ENCODE peak calls at places on chromosomes 2 and 18, in four cellular contexts. O is ovary, A is HCT116, I is uterus. P is an unnamed sample.

GRCh38 chr2:226451486-226451885 is 348.1 kb downstream of the IRS1 start:
- DNase-seq in O (no peak), A (no peak), I (no peak), P (no peak)

GRCh38 chr2:67565761-67566160 is 168.6 kb downstream of the ETAA1 start:
- DNase-seq in O (no peak), A (no peak), I (no peak), P (no peak)

GRCh38 chr2:237253046-237253723 is 160.8 kb downstream of the COL6A3 start:
- DNase-seq in O (no peak), A (no peak), I (no peak), P (no peak)

GRCh38 chr2:129201636-129202035 is 777.8 kb upstream of the RAB6C start:
- DNase-seq in O (no peak), A (no peak), I (no peak), P (no peak)

GRCh38 chr18:55421612-55422381 is 166.2 kb downstream of the TCF4 start:
- DNase-seq in O (no peak), A (no peak), I (peak), P (no peak)

GRCh38 chr18:50193796-50194622 is 938 bp downstream of the MYO5B start:
- DNase-seq in O (peak), A (no peak), I (no peak), P (no peak)

GRCh38 chr2:30332791-30333453 is 101.6 kb downstream of the LBH start:
- DNase-seq in O (no peak), A (no peak), I (no peak), P (no peak)

GRCh38 chr2:119746836-119747235 is 12.9 kb upstream of the PTPN4 start:
- DNase-seq in O (no peak), A (no peak), I (no peak), P (no peak)

GRCh38 chr2:39156107-39156506 is 35.3 kb upstream of the SOS1 start:
- DNase-seq in O (no peak), A (no peak), I (no peak), P (no peak)

GRCh38 chr2:238995634-238996033 is 147.7 kb downstream of the TWIST2 start:
- DNase-seq in O (no peak), A (no peak), I (no peak), P (no peak)

GRCh38 chr2:55581435-55581834 is 36.0 kb downstream of the PPP4R3B start:
- DNase-seq in O (no peak), A (peak), I (no peak), P (no peak)

GRCh38 chr2:209872675-209873074 is 101.0 kb downstream of the UNC80 start:
- DNase-seq in O (peak), A (no peak), I (peak), P (no peak)

GRCh38 chr18:10194592-10194991 is 259.8 kb upstream of the APCDD1 start:
- DNase-seq in O (no peak), A (no peak), I (no peak), P (no peak)

GRCh38 chr2:148927010-148927409 is 52.0 kb downstream of the KIF5C start:
- DNase-seq in O (no peak), A (peak), I (no peak), P (peak)

GRCh38 chr2:151520976-151521375 is 111.3 kb downstream of the RIF1 start:
- DNase-seq in O (no peak), A (no peak), I (no peak), P (no peak)

GRCh38 chr2:142867161-142867560 is 10.3 kb upstream of the KYNU start:
- DNase-seq in O (no peak), A (no peak), I (no peak), P (no peak)
- H3K27ac ChIP-seq in O (no peak), A (no peak), I (no peak), P (peak)

GRCh38 chr2:219175928-219176817 is 552 bp downstream of the CNPPD1 start:
- DNase-seq in O (no peak), A (no peak), I (peak), P (no peak)
- TF ChIP-seq POLR2A in O (no peak), A (no peak), I (no peak), P (no peak)

GRCh38 chr2:85157345-85157744 is 24.2 kb downstream of the TCF7L1 start:
- DNase-seq in O (no peak), A (no peak), I (no peak), P (no peak)

GRCh38 chr2:85159589-85159988 is 26.4 kb downstream of the TCF7L1 start:
- DNase-seq in O (no peak), A (no peak), I (no peak), P (no peak)

GRCh38 chr2:85160946-85161625 is 27.9 kb downstream of the TCF7L1 start:
- DNase-seq in O (no peak), A (no peak), I (no peak), P (no peak)

GRCh38 chr2:85156141-85156540 is 22.9 kb downstream of the TCF7L1 start:
- DNase-seq in O (no peak), A (no peak), I (no peak), P (no peak)

DNA sequence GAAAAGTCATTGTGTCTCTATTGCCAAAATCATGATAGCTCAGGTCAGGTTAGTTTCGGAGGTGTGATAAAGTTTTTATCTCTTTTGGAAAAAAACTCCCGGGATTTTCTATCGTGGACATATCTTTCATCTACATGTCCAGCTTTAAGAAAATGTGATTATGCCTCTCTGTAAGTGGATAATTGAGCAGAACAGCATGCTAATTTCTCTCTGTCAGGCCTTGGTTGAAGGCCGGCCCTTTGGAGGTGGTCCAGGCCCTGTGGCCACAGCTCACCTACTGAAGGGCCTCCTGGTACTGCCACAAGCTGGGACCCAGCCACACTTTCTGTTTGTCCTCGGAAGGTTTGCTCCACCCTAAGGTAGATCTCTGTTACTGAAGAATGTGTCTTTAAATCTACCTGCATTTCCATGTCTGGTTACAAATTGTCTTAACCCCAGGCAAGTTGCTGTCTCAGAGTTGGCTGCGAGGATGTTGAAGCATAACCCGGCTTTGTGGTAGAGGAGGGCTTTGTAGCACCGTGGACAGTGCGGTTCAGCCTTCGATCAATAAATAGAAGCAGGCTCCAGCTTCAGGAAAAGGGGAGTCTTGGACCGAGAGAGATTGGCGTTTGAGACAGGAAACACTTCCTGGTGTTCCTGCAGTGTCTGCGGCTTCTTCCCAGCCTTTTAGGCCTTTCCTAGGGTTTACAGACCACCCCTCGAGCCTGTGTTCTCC is 25.5 kb downstream of the TCF7L1 start:
- DNase-seq in O (no peak), A (no peak), I (no peak), P (no peak)
- TF ChIP-seq CTCF in O (no peak), A (no peak), I (no peak), P (no peak)

GRCh38 chr2:65355190-65355831 is 77.1 kb downstream of the SPRED2 start:
- DNase-seq in O (no peak), A (no peak), I (no peak), P (no peak)
- H3K27ac ChIP-seq in O (no peak), A (no peak), I (no peak), P (no peak)

DNA sequence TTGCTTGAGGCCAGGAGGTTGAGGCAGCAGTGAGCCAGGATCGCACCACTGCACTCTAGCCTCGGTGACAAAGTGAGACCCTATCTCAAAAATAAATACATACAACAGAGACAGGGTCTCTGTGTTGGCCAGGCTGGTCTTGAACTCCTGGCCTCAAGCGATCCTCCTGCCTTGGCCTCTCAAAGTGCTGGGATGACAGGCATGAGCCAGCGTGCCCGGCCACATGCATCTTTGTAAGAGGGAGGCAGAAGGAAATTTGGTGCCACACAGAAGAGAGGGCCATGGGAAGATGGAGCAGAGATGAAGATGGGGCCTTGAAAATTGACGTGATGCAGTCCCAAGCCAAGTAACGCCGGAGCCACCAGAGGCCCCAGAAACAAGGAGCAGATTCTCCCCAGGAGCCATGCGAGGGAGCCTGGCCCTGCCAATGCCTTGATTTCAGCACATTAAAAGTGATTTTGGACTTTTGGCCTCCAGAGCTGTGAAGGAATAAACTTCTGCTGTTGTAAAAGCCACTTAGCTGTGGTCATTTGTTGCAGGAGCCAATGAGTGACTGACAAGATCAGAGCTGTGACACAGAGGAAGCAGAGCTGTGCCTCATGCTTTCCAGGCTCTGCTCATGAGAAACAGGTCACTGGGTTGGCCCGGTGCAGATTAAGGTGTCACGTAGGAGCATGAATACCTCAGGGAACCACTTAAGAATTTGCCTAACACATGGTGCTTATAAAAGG is 2.6 kb upstream of the SLC66A2 start:
- DNase-seq in O (peak), A (no peak), I (no peak), P (no peak)
- TF ChIP-seq POLR2A in O (no peak), A (no peak), I (no peak), P (no peak)

GRCh38 chr2:205540066-205540465 is 142.2 kb upstream of the NRP2 start:
- DNase-seq in O (no peak), A (no peak), I (no peak), P (no peak)

GRCh38 chr2:205534997-205535396 is 147.3 kb upstream of the NRP2 start:
- DNase-seq in O (no peak), A (no peak), I (no peak), P (no peak)

GRCh38 chr2:205543262-205543843 is 138.9 kb upstream of the NRP2 start:
- DNase-seq in O (no peak), A (no peak), I (no peak), P (no peak)

GRCh38 chr2:205543937-205544702 is 138.2 kb upstream of the NRP2 start:
- DNase-seq in O (no peak), A (no peak), I (no peak), P (no peak)

DNA sequence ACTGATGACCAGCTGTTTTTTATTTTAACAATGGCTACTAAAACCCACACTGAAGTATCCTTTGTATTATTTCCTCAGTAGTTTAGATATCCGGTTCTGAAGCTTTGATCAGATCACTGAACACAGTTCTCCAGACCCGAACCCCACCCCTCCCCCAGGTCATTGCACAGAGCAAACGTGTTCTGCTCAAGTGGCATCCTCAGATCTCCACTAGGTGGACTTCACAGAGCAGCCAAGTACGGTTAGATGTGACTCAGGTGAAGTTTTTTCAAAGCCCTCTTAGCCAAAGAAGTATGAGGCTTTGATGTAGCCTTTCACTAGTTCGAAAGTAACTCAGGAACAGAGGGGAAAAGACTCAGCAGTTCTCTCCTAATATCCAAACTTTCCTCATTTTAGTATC is 142.7 kb upstream of the NRP2 start:
- DNase-seq in O (no peak), A (peak), I (no peak), P (no peak)
- TF ChIP-seq CTCF in O (no peak), A (no peak), I (no peak), P (no peak)